ENCODE peak calls at places on chromosome 12, in six cellular contexts. One of them, this sample, is unnamed.

GRCh38 chr12:66587912-66588311 is 91.0 kb downstream of the GRIP1 start:
- DNase-seq in lower lobe of right lung: no peak
- DNase-seq in spleen: no peak
- DNase-seq in astrocyte of the spinal cord: peak; percentile 51
- DNase-seq in esophagus squamous epithelium: no peak
- DNase-seq in endodermal cell: no peak
- DNase-seq in this sample: no peak

GRCh38 chr12:97921957-97922722 is 459.5 kb downstream of the RMST start:
- DNase-seq in lower lobe of right lung: no peak
- DNase-seq in spleen: no peak
- DNase-seq in astrocyte of the spinal cord: peak; percentile 96
- DNase-seq in esophagus squamous epithelium: no peak
- DNase-seq in endodermal cell: no peak
- DNase-seq in this sample: peak; percentile 29

GRCh38 chr12:121222847-121223246 is 12.9 kb downstream of the P2RX4 start:
- DNase-seq in lower lobe of right lung: no peak
- DNase-seq in spleen: no peak
- DNase-seq in astrocyte of the spinal cord: no peak
- DNase-seq in esophagus squamous epithelium: no peak
- DNase-seq in endodermal cell: no peak
- DNase-seq in this sample: no peak

GRCh38 chr12:120292661-120293531 is at the start of gene RNU4-1:
- DNase-seq in lower lobe of right lung: peak; percentile 55
- DNase-seq in spleen: peak; percentile 77
- DNase-seq in astrocyte of the spinal cord: peak; percentile 97
- DNase-seq in esophagus squamous epithelium: no peak
- DNase-seq in endodermal cell: peak; percentile 96
- DNase-seq in this sample: peak; percentile 59

GRCh38 chr12:3032161-3032560 is 45.0 kb upstream of the TSPAN9 start:
- DNase-seq in lower lobe of right lung: no peak
- DNase-seq in spleen: no peak
- DNase-seq in astrocyte of the spinal cord: no peak
- DNase-seq in esophagus squamous epithelium: no peak
- DNase-seq in endodermal cell: no peak
- DNase-seq in this sample: no peak

GRCh38 chr12:69341328-69341727 is 6.9 kb upstream of the LYZ start:
- DNase-seq in lower lobe of right lung: no peak
- DNase-seq in spleen: no peak
- DNase-seq in astrocyte of the spinal cord: peak; percentile 3
- DNase-seq in esophagus squamous epithelium: no peak
- DNase-seq in endodermal cell: no peak
- DNase-seq in this sample: no peak

GRCh38 chr12:26010293-26010821 is 51.9 kb downstream of the RASSF8 start:
- DNase-seq in lower lobe of right lung: no peak
- DNase-seq in spleen: no peak
- DNase-seq in astrocyte of the spinal cord: peak; percentile 56
- DNase-seq in esophagus squamous epithelium: no peak
- DNase-seq in endodermal cell: no peak
- DNase-seq in this sample: no peak

GRCh38 chr12:124231980-124232653 is 62.8 kb upstream of the RFLNA start:
- DNase-seq in lower lobe of right lung: peak; percentile 74
- DNase-seq in spleen: no peak
- DNase-seq in astrocyte of the spinal cord: no peak
- DNase-seq in esophagus squamous epithelium: no peak
- DNase-seq in endodermal cell: no peak
- DNase-seq in this sample: no peak

GRCh38 chr12:81147286-81147919 is 69.5 kb downstream of the ACSS3 start:
- DNase-seq in lower lobe of right lung: no peak
- DNase-seq in spleen: no peak
- DNase-seq in astrocyte of the spinal cord: no peak
- DNase-seq in esophagus squamous epithelium: no peak
- DNase-seq in endodermal cell: no peak
- DNase-seq in this sample: no peak

GRCh38 chr12:124392271-124392990 is 97.5 kb downstream of the RFLNA start:
- DNase-seq in lower lobe of right lung: peak; percentile 71
- DNase-seq in spleen: peak; percentile 85
- DNase-seq in astrocyte of the spinal cord: peak; percentile 77
- DNase-seq in esophagus squamous epithelium: no peak
- DNase-seq in endodermal cell: peak; percentile 94
- DNase-seq in this sample: no peak

GRCh38 chr12:53044052-53044581 is 5.7 kb upstream of the TNS2 start:
- DNase-seq in lower lobe of right lung: no peak
- DNase-seq in spleen: no peak
- DNase-seq in astrocyte of the spinal cord: no peak
- DNase-seq in esophagus squamous epithelium: no peak
- DNase-seq in endodermal cell: peak; percentile 77
- DNase-seq in this sample: no peak

GRCh38 chr12:98162906-98163678 is 352.3 kb upstream of the TMPO start:
- DNase-seq in lower lobe of right lung: no peak
- DNase-seq in spleen: no peak
- DNase-seq in astrocyte of the spinal cord: no peak
- DNase-seq in esophagus squamous epithelium: no peak
- DNase-seq in endodermal cell: peak; percentile 53
- DNase-seq in this sample: no peak

GRCh38 chr12:7781274-7781673 is 7.9 kb upstream of the NANOG start:
- DNase-seq in lower lobe of right lung: no peak
- DNase-seq in spleen: no peak
- DNase-seq in astrocyte of the spinal cord: no peak
- DNase-seq in esophagus squamous epithelium: no peak
- DNase-seq in endodermal cell: no peak
- DNase-seq in this sample: no peak

GRCh38 chr12:779745-780734 is 27.7 kb downstream of the WNK1 start:
- DNase-seq in lower lobe of right lung: no peak
- DNase-seq in spleen: no peak
- DNase-seq in astrocyte of the spinal cord: peak; percentile 53
- DNase-seq in esophagus squamous epithelium: no peak
- DNase-seq in endodermal cell: no peak
- DNase-seq in this sample: peak; percentile 81

GRCh38 chr12:27081668-27082091 is 698 bp downstream of the C12orf71 start:
- DNase-seq in lower lobe of right lung: no peak
- DNase-seq in spleen: no peak
- DNase-seq in astrocyte of the spinal cord: no peak
- DNase-seq in esophagus squamous epithelium: no peak
- DNase-seq in endodermal cell: peak; percentile 85
- DNase-seq in this sample: no peak

GRCh38 chr12:121009744-121010143 is 6.5 kb downstream of the C12orf43 start:
- DNase-seq in lower lobe of right lung: no peak
- DNase-seq in spleen: no peak
- DNase-seq in astrocyte of the spinal cord: peak; percentile 33
- DNase-seq in esophagus squamous epithelium: no peak
- DNase-seq in endodermal cell: peak; percentile 89
- DNase-seq in this sample: no peak

GRCh38 chr12:102374190-102374589 is 106.2 kb downstream of the IGF1 start:
- DNase-seq in lower lobe of right lung: no peak
- DNase-seq in spleen: no peak
- DNase-seq in astrocyte of the spinal cord: no peak
- DNase-seq in esophagus squamous epithelium: no peak
- DNase-seq in endodermal cell: no peak
- DNase-seq in this sample: no peak

GRCh38 chr12:45763381-45763780 is 33.9 kb downstream of the ARID2 start:
- DNase-seq in lower lobe of right lung: no peak
- DNase-seq in spleen: no peak
- DNase-seq in astrocyte of the spinal cord: no peak
- DNase-seq in esophagus squamous epithelium: no peak
- DNase-seq in endodermal cell: no peak
- DNase-seq in this sample: no peak

GRCh38 chr12:13668880-13669279 is 312.5 kb downstream of the GRIN2B start:
- DNase-seq in lower lobe of right lung: no peak
- DNase-seq in spleen: no peak
- DNase-seq in astrocyte of the spinal cord: no peak
- DNase-seq in esophagus squamous epithelium: no peak
- DNase-seq in endodermal cell: no peak
- DNase-seq in this sample: no peak

GRCh38 chr12:75305412-75306332 is 24.5 kb downstream of the CAPS2 start:
- DNase-seq in lower lobe of right lung: no peak
- DNase-seq in spleen: peak; percentile 65
- DNase-seq in astrocyte of the spinal cord: no peak
- DNase-seq in esophagus squamous epithelium: no peak
- DNase-seq in endodermal cell: peak; percentile 43
- DNase-seq in this sample: no peak

GRCh38 chr12:29794869-29795268 is 11.1 kb upstream of the TMTC1 start:
- DNase-seq in lower lobe of right lung: no peak
- DNase-seq in spleen: no peak
- DNase-seq in astrocyte of the spinal cord: no peak
- DNase-seq in esophagus squamous epithelium: no peak
- DNase-seq in endodermal cell: no peak
- DNase-seq in this sample: no peak

GRCh38 chr12:57213068-57213715 is 3.4 kb upstream of the NXPH4 start:
- DNase-seq in lower lobe of right lung: peak; percentile 90
- DNase-seq in spleen: peak; percentile 95
- DNase-seq in astrocyte of the spinal cord: peak; percentile 81
- DNase-seq in esophagus squamous epithelium: no peak
- DNase-seq in endodermal cell: peak; percentile 98
- DNase-seq in this sample: peak; percentile 42

GRCh38 chr12:26434299-26434915 is 239.0 kb downstream of the SSPN start:
- DNase-seq in lower lobe of right lung: no peak
- DNase-seq in spleen: no peak
- DNase-seq in astrocyte of the spinal cord: peak; percentile 62
- DNase-seq in esophagus squamous epithelium: no peak
- DNase-seq in endodermal cell: peak; percentile 83
- DNase-seq in this sample: peak; percentile 5

GRCh38 chr12:78818487-78818886 is 46.1 kb upstream of the SYT1 start:
- DNase-seq in lower lobe of right lung: no peak
- DNase-seq in spleen: no peak
- DNase-seq in astrocyte of the spinal cord: no peak
- DNase-seq in esophagus squamous epithelium: no peak
- DNase-seq in endodermal cell: no peak
- DNase-seq in this sample: no peak

GRCh38 chr12:93154753-93155475 is 222.8 kb upstream of the NUDT4 start:
- DNase-seq in lower lobe of right lung: no peak
- DNase-seq in spleen: no peak
- DNase-seq in astrocyte of the spinal cord: no peak
- DNase-seq in esophagus squamous epithelium: no peak
- DNase-seq in endodermal cell: no peak
- DNase-seq in this sample: no peak

GRCh38 chr12:49868952-49869815 is 26.3 kb upstream of the BCDIN3D start:
- DNase-seq in lower lobe of right lung: peak; percentile 73
- DNase-seq in spleen: peak; percentile 78
- DNase-seq in astrocyte of the spinal cord: peak; percentile 82
- DNase-seq in esophagus squamous epithelium: no peak
- DNase-seq in endodermal cell: peak; percentile 54
- DNase-seq in this sample: peak; percentile 86

GRCh38 chr12:114013601-114014345 is 47.6 kb upstream of the RBM19 start:
- DNase-seq in lower lobe of right lung: no peak
- DNase-seq in spleen: no peak
- DNase-seq in astrocyte of the spinal cord: peak; percentile 4
- DNase-seq in esophagus squamous epithelium: no peak
- DNase-seq in endodermal cell: peak; percentile 91
- DNase-seq in this sample: peak; percentile 39
- TF ChIP-seq CTCF in lower lobe of right lung: no peak
- TF ChIP-seq CTCF in spleen: no peak
- TF ChIP-seq CTCF in astrocyte of the spinal cord: peak; percentile 26
- TF ChIP-seq CTCF in esophagus squamous epithelium: no peak
- TF ChIP-seq CTCF in endodermal cell: peak; percentile 84
- TF ChIP-seq CTCF in this sample: peak; percentile 40

DNA sequence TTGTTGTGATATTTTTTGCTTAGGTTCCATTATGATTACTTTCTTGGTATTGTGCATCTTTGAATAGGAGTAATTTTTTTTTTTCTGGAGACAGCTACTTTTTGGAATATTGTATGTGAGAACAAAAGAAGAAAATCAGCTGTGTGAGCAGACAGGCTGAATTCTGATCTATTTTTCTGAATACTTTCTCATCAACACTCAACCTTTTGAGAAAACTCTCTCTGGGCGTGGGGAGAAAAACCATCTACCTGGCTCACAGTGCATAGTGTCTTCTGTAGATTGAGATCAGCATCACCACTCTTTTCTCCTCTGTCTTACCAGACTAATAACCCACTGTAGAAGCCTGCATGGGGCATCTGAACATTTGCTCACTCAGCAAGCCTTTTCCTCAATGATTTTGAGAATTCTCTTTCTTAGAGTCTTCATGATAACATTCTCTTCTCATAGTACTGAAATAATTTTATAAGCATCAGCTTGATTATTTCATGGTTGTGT is 3.3 kb downstream of the PIK3C2G start:
- DNase-seq in lower lobe of right lung: no peak
- DNase-seq in spleen: no peak
- DNase-seq in astrocyte of the spinal cord: no peak
- DNase-seq in esophagus squamous epithelium: no peak
- DNase-seq in endodermal cell: no peak
- DNase-seq in this sample: no peak
- H3K4me3 ChIP-seq in lower lobe of right lung: no peak overlapping the region
- H3K4me3 ChIP-seq in spleen: no peak overlapping the region
- H3K4me3 ChIP-seq in astrocyte of the spinal cord: no peak overlapping the region
- H3K4me3 ChIP-seq in esophagus squamous epithelium: peak overlapping the region; percentile 43
- H3K4me3 ChIP-seq in endodermal cell: no peak overlapping the region
- H3K4me3 ChIP-seq in this sample: no peak overlapping the region

GRCh38 chr12:87155616-87156015 is 873.6 kb downstream of the C12orf50 start:
- DNase-seq in lower lobe of right lung: no peak
- DNase-seq in spleen: no peak
- DNase-seq in astrocyte of the spinal cord: peak; percentile 28
- DNase-seq in esophagus squamous epithelium: no peak
- DNase-seq in endodermal cell: no peak
- DNase-seq in this sample: no peak

GRCh38 chr12:87152084-87152483 is 877.1 kb downstream of the C12orf50 start:
- DNase-seq in lower lobe of right lung: no peak
- DNase-seq in spleen: no peak
- DNase-seq in astrocyte of the spinal cord: no peak
- DNase-seq in esophagus squamous epithelium: no peak
- DNase-seq in endodermal cell: no peak
- DNase-seq in this sample: no peak

GRCh38 chr12:87152841-87153528 is 876.2 kb downstream of the C12orf50 start:
- DNase-seq in lower lobe of right lung: no peak
- DNase-seq in spleen: no peak
- DNase-seq in astrocyte of the spinal cord: no peak
- DNase-seq in esophagus squamous epithelium: no peak
- DNase-seq in endodermal cell: no peak
- DNase-seq in this sample: no peak

GRCh38 chr12:87150969-87151662 is 878.1 kb downstream of the C12orf50 start:
- DNase-seq in lower lobe of right lung: no peak
- DNase-seq in spleen: peak; percentile 13
- DNase-seq in astrocyte of the spinal cord: no peak
- DNase-seq in esophagus squamous epithelium: no peak
- DNase-seq in endodermal cell: peak; percentile 90
- DNase-seq in this sample: no peak
- TF ChIP-seq CTCF in lower lobe of right lung: no peak
- TF ChIP-seq CTCF in spleen: no peak
- TF ChIP-seq CTCF in astrocyte of the spinal cord: no peak
- TF ChIP-seq CTCF in esophagus squamous epithelium: no peak
- TF ChIP-seq CTCF in endodermal cell: peak; percentile 45
- TF ChIP-seq CTCF in this sample: no peak

GRCh38 chr12:47772738-47773061 is 338 bp upstream of the SLC48A1 start:
- DNase-seq in lower lobe of right lung: no peak
- DNase-seq in spleen: no peak
- DNase-seq in astrocyte of the spinal cord: no peak
- DNase-seq in esophagus squamous epithelium: no peak
- DNase-seq in endodermal cell: no peak
- DNase-seq in this sample: no peak

GRCh38 chr12:47773858-47774580 is 981 bp downstream of the SLC48A1 start:
- DNase-seq in lower lobe of right lung: peak; percentile 46
- DNase-seq in spleen: peak; percentile 77
- DNase-seq in astrocyte of the spinal cord: no peak
- DNase-seq in esophagus squamous epithelium: no peak
- DNase-seq in endodermal cell: no peak
- DNase-seq in this sample: no peak

GRCh38 chr12:47771304-47771703 is 1.7 kb upstream of the SLC48A1 start:
- DNase-seq in lower lobe of right lung: peak; percentile 27
- DNase-seq in spleen: no peak
- DNase-seq in astrocyte of the spinal cord: no peak
- DNase-seq in esophagus squamous epithelium: no peak
- DNase-seq in endodermal cell: no peak
- DNase-seq in this sample: no peak

GRCh38 chr12:47773062-47773857 is at the start of gene SLC48A1:
- DNase-seq in lower lobe of right lung: peak; percentile 85
- DNase-seq in spleen: peak; percentile 96
- DNase-seq in astrocyte of the spinal cord: no peak
- DNase-seq in esophagus squamous epithelium: no peak
- DNase-seq in endodermal cell: peak; percentile 94
- DNase-seq in this sample: no peak

GRCh38 chr12:47772094-47772660 is 861 bp upstream of the SLC48A1 start:
- DNase-seq in lower lobe of right lung: no peak
- DNase-seq in spleen: peak; percentile 67
- DNase-seq in astrocyte of the spinal cord: no peak
- DNase-seq in esophagus squamous epithelium: no peak
- DNase-seq in endodermal cell: no peak
- DNase-seq in this sample: no peak
- H3K4me3 ChIP-seq in lower lobe of right lung: peak overlapping the region; percentile 95
- H3K4me3 ChIP-seq in spleen: peak overlapping the region; percentile 97
- H3K4me3 ChIP-seq in astrocyte of the spinal cord: no peak overlapping the region
- H3K4me3 ChIP-seq in esophagus squamous epithelium: no peak overlapping the region
- H3K4me3 ChIP-seq in endodermal cell: no peak overlapping the region
- H3K4me3 ChIP-seq in this sample: no peak overlapping the region